ENCODE peak calls at places on chromosome 16, in eight cellular contexts. One of them, this sample, is unnamed.

GRCh38 chr16:26911436-26911835 is 155.3 kb upstream of the C16orf82 start:
- DNase-seq in CD8-positive, alpha-beta T cell: no peak
- DNase-seq in A549: no peak
- DNase-seq in neural crest cell: no peak
- DNase-seq in fibroblast of lung: no peak
- DNase-seq in astrocyte of the cerebellum: no peak
- DNase-seq in astrocyte of the spinal cord: peak; percentile 9
- DNase-seq in upper lobe of right lung: no peak
- DNase-seq in this sample: no peak

GRCh38 chr16:85457366-85457765 is 155.8 kb upstream of the GSE1 start:
- DNase-seq in CD8-positive, alpha-beta T cell: no peak
- DNase-seq in A549: no peak
- DNase-seq in neural crest cell: no peak
- DNase-seq in fibroblast of lung: no peak
- DNase-seq in astrocyte of the cerebellum: no peak
- DNase-seq in astrocyte of the spinal cord: no peak
- DNase-seq in upper lobe of right lung: no peak
- DNase-seq in this sample: no peak

GRCh38 chr16:2839650-2840450 is 9.7 kb downstream of the ZG16B start:
- DNase-seq in CD8-positive, alpha-beta T cell: no peak
- DNase-seq in A549: no peak
- DNase-seq in neural crest cell: no peak
- DNase-seq in fibroblast of lung: no peak
- DNase-seq in astrocyte of the cerebellum: no peak
- DNase-seq in astrocyte of the spinal cord: no peak
- DNase-seq in upper lobe of right lung: peak; percentile 55
- DNase-seq in this sample: no peak

GRCh38 chr16:86828653-86829052 is 250.3 kb downstream of the FOXL1 start:
- DNase-seq in CD8-positive, alpha-beta T cell: no peak
- DNase-seq in A549: no peak
- DNase-seq in neural crest cell: no peak
- DNase-seq in fibroblast of lung: no peak
- DNase-seq in astrocyte of the cerebellum: no peak
- DNase-seq in astrocyte of the spinal cord: no peak
- DNase-seq in upper lobe of right lung: no peak
- DNase-seq in this sample: no peak

GRCh38 chr16:29784901-29785500 is 5.5 kb upstream of the KIF22 start:
- DNase-seq in CD8-positive, alpha-beta T cell: peak; percentile 61
- DNase-seq in A549: no peak
- DNase-seq in neural crest cell: peak; percentile 73
- DNase-seq in fibroblast of lung: peak; percentile 53
- DNase-seq in astrocyte of the cerebellum: no peak
- DNase-seq in astrocyte of the spinal cord: peak; percentile 54
- DNase-seq in upper lobe of right lung: peak; percentile 83
- DNase-seq in this sample: peak; percentile 49

GRCh38 chr16:47211218-47211617 is 67.5 kb upstream of the NETO2 start:
- DNase-seq in CD8-positive, alpha-beta T cell: no peak
- DNase-seq in A549: no peak
- DNase-seq in neural crest cell: no peak
- DNase-seq in fibroblast of lung: no peak
- DNase-seq in astrocyte of the cerebellum: no peak
- DNase-seq in astrocyte of the spinal cord: no peak
- DNase-seq in upper lobe of right lung: no peak
- DNase-seq in this sample: no peak

GRCh38 chr16:1918890-1919679 is 870 bp upstream of the HS3ST6 start:
- DNase-seq in CD8-positive, alpha-beta T cell: no peak
- DNase-seq in A549: no peak
- DNase-seq in neural crest cell: no peak
- DNase-seq in fibroblast of lung: no peak
- DNase-seq in astrocyte of the cerebellum: no peak
- DNase-seq in astrocyte of the spinal cord: no peak
- DNase-seq in upper lobe of right lung: no peak
- DNase-seq in this sample: no peak

GRCh38 chr16:14549789-14550153 is 80.3 kb downstream of the PARN start:
- DNase-seq in CD8-positive, alpha-beta T cell: no peak
- DNase-seq in A549: no peak
- DNase-seq in neural crest cell: no peak
- DNase-seq in fibroblast of lung: no peak
- DNase-seq in astrocyte of the cerebellum: no peak
- DNase-seq in astrocyte of the spinal cord: no peak
- DNase-seq in upper lobe of right lung: no peak
- DNase-seq in this sample: no peak

GRCh38 chr16:69217433-69217832 is 30.5 kb downstream of the SNTB2 start:
- DNase-seq in CD8-positive, alpha-beta T cell: no peak
- DNase-seq in A549: peak; percentile 53
- DNase-seq in neural crest cell: no peak
- DNase-seq in fibroblast of lung: peak; percentile 80
- DNase-seq in astrocyte of the cerebellum: peak; percentile 15
- DNase-seq in astrocyte of the spinal cord: peak; percentile 73
- DNase-seq in upper lobe of right lung: no peak
- DNase-seq in this sample: no peak

GRCh38 chr16:88686062-88686438 is 257 bp downstream of the SNAI3 start:
- DNase-seq in CD8-positive, alpha-beta T cell: no peak
- DNase-seq in A549: no peak
- DNase-seq in neural crest cell: no peak
- DNase-seq in fibroblast of lung: no peak
- DNase-seq in astrocyte of the cerebellum: no peak
- DNase-seq in astrocyte of the spinal cord: no peak
- DNase-seq in upper lobe of right lung: peak; percentile 83
- DNase-seq in this sample: no peak

GRCh38 chr16:13178318-13178717 is 276.9 kb downstream of the SHISA9 start:
- DNase-seq in CD8-positive, alpha-beta T cell: no peak
- DNase-seq in A549: no peak
- DNase-seq in neural crest cell: no peak
- DNase-seq in fibroblast of lung: no peak
- DNase-seq in astrocyte of the cerebellum: no peak
- DNase-seq in astrocyte of the spinal cord: no peak
- DNase-seq in upper lobe of right lung: no peak
- DNase-seq in this sample: no peak

GRCh38 chr16:24995469-24995868 is 19.7 kb downstream of the ARHGAP17 start:
- DNase-seq in CD8-positive, alpha-beta T cell: no peak
- DNase-seq in A549: no peak
- DNase-seq in neural crest cell: no peak
- DNase-seq in fibroblast of lung: no peak
- DNase-seq in astrocyte of the cerebellum: no peak
- DNase-seq in astrocyte of the spinal cord: no peak
- DNase-seq in upper lobe of right lung: no peak
- DNase-seq in this sample: no peak
- TF ChIP-seq CTCF in CD8-positive, alpha-beta T cell: no peak
- TF ChIP-seq CTCF in A549: no peak
- TF ChIP-seq CTCF in neural crest cell: no peak
- TF ChIP-seq CTCF in fibroblast of lung: peak; percentile 7
- TF ChIP-seq CTCF in astrocyte of the cerebellum: no peak
- TF ChIP-seq CTCF in astrocyte of the spinal cord: peak; percentile 30
- TF ChIP-seq CTCF in upper lobe of right lung: no peak
- TF ChIP-seq CTCF in this sample: no peak

DNA sequence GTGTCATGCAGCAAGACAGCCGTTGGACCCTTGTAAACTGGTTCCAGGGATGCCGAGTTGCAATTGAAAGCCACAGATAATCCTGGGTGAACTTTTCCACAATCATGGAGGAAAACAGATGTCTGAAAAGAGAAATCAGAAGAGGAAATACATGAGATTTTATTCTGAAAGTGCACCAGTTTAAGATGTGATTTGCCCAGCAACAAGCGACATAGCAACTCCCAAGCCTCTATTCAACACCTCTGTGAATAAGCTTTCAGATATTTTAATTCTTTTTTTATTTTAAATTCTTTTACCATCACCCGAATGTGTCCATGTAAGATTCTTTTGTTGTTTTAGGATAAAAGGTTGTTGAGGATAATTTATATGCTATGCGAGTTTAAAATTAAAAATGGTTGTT is 46.0 kb downstream of the PKD1L3 start:
- DNase-seq in CD8-positive, alpha-beta T cell: no peak
- DNase-seq in A549: no peak
- DNase-seq in neural crest cell: no peak
- DNase-seq in fibroblast of lung: no peak
- DNase-seq in astrocyte of the cerebellum: no peak
- DNase-seq in astrocyte of the spinal cord: no peak
- DNase-seq in upper lobe of right lung: no peak
- DNase-seq in this sample: no peak
- TF ChIP-seq CTCF in CD8-positive, alpha-beta T cell: no peak
- TF ChIP-seq CTCF in A549: no peak
- TF ChIP-seq CTCF in neural crest cell: no peak
- TF ChIP-seq CTCF in fibroblast of lung: no peak
- TF ChIP-seq CTCF in astrocyte of the cerebellum: no peak
- TF ChIP-seq CTCF in astrocyte of the spinal cord: no peak
- TF ChIP-seq CTCF in upper lobe of right lung: no peak
- TF ChIP-seq CTCF in this sample: no peak

GRCh38 chr16:56303880-56304279 is 112.6 kb downstream of the GNAO1 start:
- DNase-seq in CD8-positive, alpha-beta T cell: no peak
- DNase-seq in A549: no peak
- DNase-seq in neural crest cell: no peak
- DNase-seq in fibroblast of lung: no peak
- DNase-seq in astrocyte of the cerebellum: no peak
- DNase-seq in astrocyte of the spinal cord: no peak
- DNase-seq in upper lobe of right lung: no peak
- DNase-seq in this sample: no peak

GRCh38 chr16:56306690-56307533 is 115.6 kb downstream of the GNAO1 start:
- DNase-seq in CD8-positive, alpha-beta T cell: no peak
- DNase-seq in A549: no peak
- DNase-seq in neural crest cell: no peak
- DNase-seq in fibroblast of lung: no peak
- DNase-seq in astrocyte of the cerebellum: no peak
- DNase-seq in astrocyte of the spinal cord: no peak
- DNase-seq in upper lobe of right lung: no peak
- DNase-seq in this sample: no peak

GRCh38 chr16:56307534-56307873 is 116.2 kb downstream of the GNAO1 start:
- DNase-seq in CD8-positive, alpha-beta T cell: no peak
- DNase-seq in A549: no peak
- DNase-seq in neural crest cell: no peak
- DNase-seq in fibroblast of lung: no peak
- DNase-seq in astrocyte of the cerebellum: no peak
- DNase-seq in astrocyte of the spinal cord: no peak
- DNase-seq in upper lobe of right lung: no peak
- DNase-seq in this sample: no peak

GRCh38 chr16:56303066-56303705 is 111.9 kb downstream of the GNAO1 start:
- DNase-seq in CD8-positive, alpha-beta T cell: no peak
- DNase-seq in A549: no peak
- DNase-seq in neural crest cell: no peak
- DNase-seq in fibroblast of lung: no peak
- DNase-seq in astrocyte of the cerebellum: no peak
- DNase-seq in astrocyte of the spinal cord: no peak
- DNase-seq in upper lobe of right lung: no peak
- DNase-seq in this sample: no peak

GRCh38 chr16:56305956-56306565 is 114.8 kb downstream of the GNAO1 start:
- DNase-seq in CD8-positive, alpha-beta T cell: no peak
- DNase-seq in A549: no peak
- DNase-seq in neural crest cell: no peak
- DNase-seq in fibroblast of lung: no peak
- DNase-seq in astrocyte of the cerebellum: no peak
- DNase-seq in astrocyte of the spinal cord: no peak
- DNase-seq in upper lobe of right lung: no peak
- DNase-seq in this sample: no peak
- TF ChIP-seq CTCF in CD8-positive, alpha-beta T cell: no peak
- TF ChIP-seq CTCF in A549: no peak
- TF ChIP-seq CTCF in neural crest cell: no peak
- TF ChIP-seq CTCF in fibroblast of lung: no peak
- TF ChIP-seq CTCF in astrocyte of the cerebellum: no peak
- TF ChIP-seq CTCF in astrocyte of the spinal cord: no peak
- TF ChIP-seq CTCF in upper lobe of right lung: no peak
- TF ChIP-seq CTCF in this sample: no peak

GRCh38 chr16:48865511-48865910 is 255.5 kb upstream of the N4BP1 start:
- DNase-seq in CD8-positive, alpha-beta T cell: no peak
- DNase-seq in A549: no peak
- DNase-seq in neural crest cell: no peak
- DNase-seq in fibroblast of lung: no peak
- DNase-seq in astrocyte of the cerebellum: no peak
- DNase-seq in astrocyte of the spinal cord: no peak
- DNase-seq in upper lobe of right lung: no peak
- DNase-seq in this sample: no peak

GRCh38 chr16:48860341-48860740 is 250.4 kb upstream of the N4BP1 start:
- DNase-seq in CD8-positive, alpha-beta T cell: no peak
- DNase-seq in A549: no peak
- DNase-seq in neural crest cell: no peak
- DNase-seq in fibroblast of lung: no peak
- DNase-seq in astrocyte of the cerebellum: no peak
- DNase-seq in astrocyte of the spinal cord: no peak
- DNase-seq in upper lobe of right lung: no peak
- DNase-seq in this sample: no peak

GRCh38 chr16:48864055-48864454 is 254.1 kb upstream of the N4BP1 start:
- DNase-seq in CD8-positive, alpha-beta T cell: no peak
- DNase-seq in A549: no peak
- DNase-seq in neural crest cell: no peak
- DNase-seq in fibroblast of lung: no peak
- DNase-seq in astrocyte of the cerebellum: no peak
- DNase-seq in astrocyte of the spinal cord: no peak
- DNase-seq in upper lobe of right lung: no peak
- DNase-seq in this sample: no peak

DNA sequence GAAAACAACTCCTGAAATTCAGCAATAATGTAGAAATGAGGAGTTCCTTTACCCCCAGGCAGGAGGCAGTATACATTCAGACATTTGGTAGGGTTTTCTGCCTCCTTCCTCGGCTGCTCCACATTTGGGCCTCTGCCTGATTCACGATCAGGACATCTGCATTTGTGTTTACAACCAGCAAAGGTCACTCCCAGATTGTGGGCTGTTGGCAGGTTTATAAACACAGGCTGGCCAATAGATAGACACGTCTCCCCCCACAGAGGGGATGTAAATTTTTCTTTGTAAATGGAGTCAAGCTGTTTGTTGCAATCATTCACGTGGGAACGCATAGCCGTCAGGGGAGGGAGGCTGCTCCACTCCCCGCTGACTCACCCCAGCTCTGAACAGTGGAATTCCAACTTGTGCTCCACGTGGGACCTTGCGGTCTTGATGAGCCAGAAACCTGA is 252.1 kb upstream of the N4BP1 start:
- DNase-seq in CD8-positive, alpha-beta T cell: no peak
- DNase-seq in A549: no peak
- DNase-seq in neural crest cell: no peak
- DNase-seq in fibroblast of lung: peak; percentile 68
- DNase-seq in astrocyte of the cerebellum: no peak
- DNase-seq in astrocyte of the spinal cord: peak; percentile 10
- DNase-seq in upper lobe of right lung: no peak
- DNase-seq in this sample: no peak
- TF ChIP-seq CTCF in CD8-positive, alpha-beta T cell: no peak
- TF ChIP-seq CTCF in A549: no peak
- TF ChIP-seq CTCF in neural crest cell: no peak
- TF ChIP-seq CTCF in fibroblast of lung: no peak
- TF ChIP-seq CTCF in astrocyte of the cerebellum: no peak
- TF ChIP-seq CTCF in astrocyte of the spinal cord: no peak
- TF ChIP-seq CTCF in upper lobe of right lung: no peak
- TF ChIP-seq CTCF in this sample: no peak

GRCh38 chr16:49890876-49891275 is 35.0 kb upstream of the ZNF423 start:
- DNase-seq in CD8-positive, alpha-beta T cell: no peak
- DNase-seq in A549: no peak
- DNase-seq in neural crest cell: no peak
- DNase-seq in fibroblast of lung: no peak
- DNase-seq in astrocyte of the cerebellum: no peak
- DNase-seq in astrocyte of the spinal cord: no peak
- DNase-seq in upper lobe of right lung: no peak
- DNase-seq in this sample: no peak
- TF ChIP-seq CTCF in CD8-positive, alpha-beta T cell: no peak
- TF ChIP-seq CTCF in A549: no peak
- TF ChIP-seq CTCF in neural crest cell: peak; percentile 40
- TF ChIP-seq CTCF in fibroblast of lung: peak; percentile 14
- TF ChIP-seq CTCF in astrocyte of the cerebellum: peak; percentile 40
- TF ChIP-seq CTCF in astrocyte of the spinal cord: peak; percentile 34
- TF ChIP-seq CTCF in upper lobe of right lung: no peak
- TF ChIP-seq CTCF in this sample: no peak

This sample was measured in omental fat pad.